ENCODE peak calls at places on chromosomes 5 and 9, in nine cellular contexts. O, F, J, W, N, H, A, S and V are unnamed samples.

GRCh38 chr5:69360442-69360841 is 8.9 kb downstream of the AK6 start:
- DNase-seq in W (no peak), J (no peak), N (no peak), O (no peak), S (no peak), A (no peak), H (no peak), F (no peak), V (no peak)

GRCh38 chr5:139459451-139459934 is 3.0 kb downstream of the ECSCR start:
- DNase-seq in A (peak), J (no peak), W (no peak), N (no peak), O (no peak), S (no peak), H (no peak), F (no peak), V (no peak)

GRCh38 chr5:153483482-153483881 is 7.0 kb upstream of the GRIA1 start:
- DNase-seq in F (no peak), N (no peak), S (no peak), J (no peak), O (no peak), A (no peak), H (no peak), W (no peak), V (no peak)

GRCh38 chr5:180825768-180826525 is 23.3 kb upstream of the MGAT1 start:
- DNase-seq in A (peak), W (peak), S (peak), F (peak), H (peak), J (peak), O (peak), N (no peak), V (peak)

GRCh38 chr5:137114529-137114928 is 384.6 kb downstream of the SPOCK1 start:
- DNase-seq in S (peak), N (no peak), H (peak), O (peak), A (no peak), W (no peak), F (peak), J (no peak), V (peak)

GRCh38 chr9:71487046-71487445 is 281.3 kb downstream of the CEMIP2 start:
- DNase-seq in N (no peak), O (no peak), A (no peak), H (no peak), S (peak), J (no peak), F (peak), W (no peak), V (no peak)

GRCh38 chr5:150114773-150115408 is 28.5 kb upstream of the CSF1R start:
- DNase-seq in A (peak), W (peak), F (peak), O (no peak), H (no peak), N (no peak), S (no peak), J (no peak), V (no peak)

GRCh38 chr5:131262953-131263541 is 806 bp upstream of the CDC42SE2 start:
- DNase-seq in H (no peak), J (peak), W (no peak), S (no peak), O (peak), F (no peak), N (peak), A (no peak), V (peak)

GRCh38 chr5:14463629-14464028 is 118.0 kb upstream of the OTULINL start:
- DNase-seq in W (no peak), S (peak), F (peak), H (peak), O (peak), A (peak), N (no peak), J (peak), V (peak)

GRCh38 chr9:22739712-22740111 is 293.1 kb downstream of the DMRTA1 start:
- DNase-seq in S (no peak), F (no peak), H (no peak), W (no peak), A (no peak), N (no peak), J (no peak), O (no peak), V (no peak)

GRCh38 chr9:99365233-99365980 is 143.3 kb downstream of the SEC61B start:
- DNase-seq in S (no peak), W (no peak), A (no peak), N (no peak), F (peak), J (peak), O (no peak), H (no peak), V (peak)

GRCh38 chr5:107367480-107367879 is 303.3 kb downstream of the EFNA5 start:
- DNase-seq in J (no peak), F (no peak), N (no peak), O (no peak), H (no peak), W (no peak), A (no peak), S (no peak), V (no peak)

GRCh38 chr5:143033535-143034260 is 263.5 kb downstream of the ARHGAP26 start:
- DNase-seq in H (peak), W (no peak), A (no peak), F (peak), S (no peak), N (no peak), O (peak), J (peak), V (peak)

GRCh38 chr9:4108708-4109444 is 191.0 kb downstream of the GLIS3 start:
- DNase-seq in O (no peak), N (no peak), H (no peak), S (no peak), W (no peak), J (no peak), F (no peak), A (no peak), V (no peak)

GRCh38 chr9:6014668-6015270 is 655 bp downstream of the RANBP6 start:
- DNase-seq in J (peak), S (peak), A (no peak), H (peak), O (peak), W (no peak), F (peak), N (no peak), V (peak)

GRCh38 chr5:173923236-173924104 is 35.3 kb downstream of the CPEB4 start:
- DNase-seq in H (no peak), J (no peak), A (no peak), N (no peak), W (no peak), O (no peak), F (no peak), S (no peak), V (peak)

GRCh38 chr5:88389248-88390006 is 120.8 kb upstream of the TMEM161B start:
- DNase-seq in F (no peak), O (no peak), S (no peak), N (no peak), W (no peak), A (no peak), H (no peak), J (no peak), V (no peak)

GRCh38 chr5:180914646-180915045 is 15.7 kb downstream of the BTNL8 start:
- DNase-seq in N (no peak), J (no peak), H (no peak), S (no peak), W (no peak), O (no peak), A (no peak), F (no peak), V (no peak)

GRCh38 chr5:104429911-104430310 is 867.3 kb upstream of the NUDT12 start:
- DNase-seq in S (no peak), O (no peak), F (no peak), A (no peak), W (no peak), H (no peak), J (no peak), N (no peak), V (no peak)
- TF ChIP-seq CTCF in S (no peak), O (no peak), F (no peak), A (no peak), W (no peak), H (no peak), J (no peak), N (no peak), V (no peak)

GRCh38 chr9:125971050-125971449 is 223.9 kb downstream of the PBX3 start:
- DNase-seq in N (no peak), F (no peak), H (no peak), S (no peak), J (no peak), O (no peak), A (no peak), W (no peak), V (no peak)

GRCh38 chr9:125971895-125972729 is 224.9 kb downstream of the PBX3 start:
- DNase-seq in F (no peak), O (no peak), A (no peak), S (no peak), H (peak), W (no peak), J (peak), N (no peak), V (no peak)

GRCh38 chr9:125977223-125977622 is 230.1 kb downstream of the PBX3 start:
- DNase-seq in N (no peak), S (no peak), A (no peak), W (no peak), H (no peak), F (no peak), J (no peak), O (peak), V (peak)

GRCh38 chr9:125970340-125970739 is 223.2 kb downstream of the PBX3 start:
- DNase-seq in H (peak), W (no peak), O (no peak), S (no peak), A (no peak), F (no peak), N (no peak), J (peak), V (no peak)

DNA sequence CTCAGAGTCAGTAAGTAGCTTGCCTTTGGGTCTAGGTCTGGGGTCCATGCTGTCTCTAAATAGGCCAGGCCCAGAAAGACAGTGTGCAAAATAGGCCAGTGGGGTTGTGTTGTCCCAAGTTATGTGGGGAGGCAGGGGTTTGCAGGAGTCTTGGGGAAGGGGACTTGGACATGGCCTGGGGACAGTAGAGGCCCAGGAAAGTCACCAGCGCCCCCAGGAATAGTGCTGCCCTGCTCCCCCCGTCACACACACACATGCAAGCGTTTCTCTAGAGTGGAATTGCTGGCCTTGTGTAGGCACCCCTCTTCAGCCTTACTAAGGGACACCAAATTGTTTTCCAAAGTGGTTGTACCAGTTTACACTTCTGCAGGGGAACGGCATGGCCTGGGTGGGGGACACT is 227.5 kb downstream of the PBX3 start:
- DNase-seq in H (no peak), J (no peak), W (no peak), O (no peak), F (no peak), N (no peak), S (no peak), A (no peak), V (no peak)
- TF ChIP-seq CTCF in H (no peak), J (no peak), W (no peak), O (no peak), F (no peak), N (no peak), S (no peak), A (no peak), V (no peak)

DNA sequence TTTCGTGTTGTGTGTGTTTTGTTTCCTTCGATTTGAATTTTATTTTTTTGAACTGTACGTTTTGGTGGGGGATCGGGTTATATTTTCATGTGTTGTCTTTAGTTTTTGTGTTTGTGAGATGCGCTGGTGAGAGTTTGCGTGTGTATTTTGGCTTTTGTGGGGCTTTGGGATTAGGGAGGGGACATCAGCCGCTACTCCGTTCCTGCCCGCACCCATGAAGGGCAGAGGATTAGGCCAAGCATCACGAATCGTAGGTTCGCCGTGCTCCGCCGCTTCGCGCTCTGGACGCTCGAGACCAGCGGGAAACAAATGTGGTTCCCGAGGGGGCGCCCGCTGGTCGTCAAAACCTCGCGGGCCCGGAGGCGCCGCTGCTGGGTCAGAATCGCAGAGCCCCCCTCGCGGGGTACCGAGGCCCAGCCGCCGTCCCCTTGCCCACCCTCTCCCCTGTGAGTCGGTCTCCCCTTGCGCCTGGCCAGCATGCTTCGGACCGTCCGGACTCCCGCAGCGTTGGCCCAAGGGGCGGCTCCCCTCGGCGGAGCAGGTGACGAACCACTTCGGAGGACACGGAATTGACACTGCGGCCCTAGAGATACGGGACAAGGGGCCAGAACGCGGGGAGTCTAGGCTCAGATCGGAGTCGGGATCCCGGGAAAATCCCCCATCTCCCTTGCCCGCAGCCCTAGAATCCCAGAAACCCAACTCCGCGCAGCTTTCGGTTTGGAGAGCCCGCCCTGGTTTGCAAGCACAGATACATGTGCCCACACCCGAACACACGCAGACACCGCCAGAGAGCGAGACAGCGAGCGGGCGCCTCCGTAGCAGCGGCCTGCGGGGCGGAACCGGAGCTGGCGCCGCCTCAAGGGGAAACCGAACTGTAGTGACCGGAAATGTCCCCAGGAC is 2.4 kb upstream of the PAX5 start:
- DNase-seq in O (peak), S (peak), H (no peak), N (peak), J (no peak), A (peak), F (no peak), W (no peak), V (peak)
- TF ChIP-seq CTCF in O (no peak), S (no peak), H (no peak), N (peak), J (no peak), A (no peak), F (no peak), W (no peak), V (no peak)

GRCh38 chr5:134845852-134846640 is at the start of gene C5orf24:
- DNase-seq in F (peak), S (peak), W (peak), J (peak), H (peak), O (peak), A (peak), N (peak), V (peak)
- TF ChIP-seq CTCF in F (no peak), S (no peak), W (no peak), J (no peak), H (no peak), O (no peak), A (no peak), N (no peak), V (no peak)

GRCh38 chr9:81754245-81754644 is 64.9 kb upstream of the TLE1 start:
- DNase-seq in A (no peak), F (no peak), W (no peak), J (no peak), N (no peak), H (no peak), S (no peak), O (peak), V (no peak)
- TF ChIP-seq CTCF in A (no peak), F (no peak), W (no peak), J (no peak), N (no peak), H (no peak), S (no peak), O (no peak), V (no peak)